ENCODE peak calls at places on chromosome 2, in ten cellular contexts. One of them, this sample, is unnamed.

GRCh38 chr2:84781942-84782716 is 98.8 kb downstream of the TRABD2A start:
- DNase-seq in Calu3: peak; percentile 27
- DNase-seq in naive B cell: peak; percentile 42
- DNase-seq in brain pericyte: no peak
- DNase-seq in MCF 10A: peak; percentile 66
- DNase-seq in AG04450: no peak
- DNase-seq in HTR-8/SVneo: no peak
- DNase-seq in AG10803: no peak
- DNase-seq in NCI-H1092 treated with DMSO at 0.1 percent for 48 hours: no peak
- DNase-seq in neural crest cell: no peak
- DNase-seq in this sample: no peak

GRCh38 chr2:28670882-28671281 is 80.7 kb upstream of the PPP1CB start:
- DNase-seq in Calu3: no peak
- DNase-seq in naive B cell: no peak
- DNase-seq in brain pericyte: no peak
- DNase-seq in MCF 10A: no peak
- DNase-seq in AG04450: no peak
- DNase-seq in HTR-8/SVneo: no peak
- DNase-seq in AG10803: no peak
- DNase-seq in NCI-H1092 treated with DMSO at 0.1 percent for 48 hours: no peak
- DNase-seq in neural crest cell: no peak
- DNase-seq in this sample: no peak

GRCh38 chr2:67516899-67517530 is 119.9 kb downstream of the ETAA1 start:
- DNase-seq in Calu3: no peak
- DNase-seq in naive B cell: no peak
- DNase-seq in brain pericyte: peak; percentile 51
- DNase-seq in MCF 10A: no peak
- DNase-seq in AG04450: peak; percentile 78
- DNase-seq in HTR-8/SVneo: no peak
- DNase-seq in AG10803: peak; percentile 61
- DNase-seq in NCI-H1092 treated with DMSO at 0.1 percent for 48 hours: no peak
- DNase-seq in neural crest cell: no peak
- DNase-seq in this sample: no peak

GRCh38 chr2:150188801-150189200 is 298.7 kb downstream of the RND3 start:
- DNase-seq in Calu3: no peak
- DNase-seq in naive B cell: no peak
- DNase-seq in brain pericyte: no peak
- DNase-seq in MCF 10A: peak; percentile 36
- DNase-seq in AG04450: no peak
- DNase-seq in HTR-8/SVneo: no peak
- DNase-seq in AG10803: no peak
- DNase-seq in NCI-H1092 treated with DMSO at 0.1 percent for 48 hours: no peak
- DNase-seq in neural crest cell: no peak
- DNase-seq in this sample: no peak

GRCh38 chr2:58137856-58138255 is 91.2 kb downstream of the VRK2 start:
- DNase-seq in Calu3: no peak
- DNase-seq in naive B cell: no peak
- DNase-seq in brain pericyte: no peak
- DNase-seq in MCF 10A: no peak
- DNase-seq in AG04450: no peak
- DNase-seq in HTR-8/SVneo: no peak
- DNase-seq in AG10803: no peak
- DNase-seq in NCI-H1092 treated with DMSO at 0.1 percent for 48 hours: peak; percentile 21
- DNase-seq in neural crest cell: no peak
- DNase-seq in this sample: no peak

GRCh38 chr2:213011505-213011904 is 139.9 kb downstream of the IKZF2 start:
- DNase-seq in Calu3: no peak
- DNase-seq in naive B cell: no peak
- DNase-seq in brain pericyte: no peak
- DNase-seq in MCF 10A: no peak
- DNase-seq in AG04450: no peak
- DNase-seq in HTR-8/SVneo: no peak
- DNase-seq in AG10803: no peak
- DNase-seq in NCI-H1092 treated with DMSO at 0.1 percent for 48 hours: no peak
- DNase-seq in neural crest cell: no peak
- DNase-seq in this sample: no peak

GRCh38 chr2:60028819-60029218 is 524.6 kb downstream of the BCL11A start:
- DNase-seq in Calu3: no peak
- DNase-seq in naive B cell: no peak
- DNase-seq in brain pericyte: no peak
- DNase-seq in MCF 10A: peak; percentile 61
- DNase-seq in AG04450: no peak
- DNase-seq in HTR-8/SVneo: no peak
- DNase-seq in AG10803: no peak
- DNase-seq in NCI-H1092 treated with DMSO at 0.1 percent for 48 hours: no peak
- DNase-seq in neural crest cell: no peak
- DNase-seq in this sample: no peak

GRCh38 chr2:19790291-19790690 is 111.5 kb downstream of the TTC32 start:
- DNase-seq in Calu3: no peak
- DNase-seq in naive B cell: no peak
- DNase-seq in brain pericyte: no peak
- DNase-seq in MCF 10A: no peak
- DNase-seq in AG04450: no peak
- DNase-seq in HTR-8/SVneo: no peak
- DNase-seq in AG10803: no peak
- DNase-seq in NCI-H1092 treated with DMSO at 0.1 percent for 48 hours: no peak
- DNase-seq in neural crest cell: no peak
- DNase-seq in this sample: no peak

GRCh38 chr2:59184281-59185020 is 943.3 kb upstream of the FANCL start:
- DNase-seq in Calu3: no peak
- DNase-seq in naive B cell: peak; percentile 12
- DNase-seq in brain pericyte: peak; percentile 8
- DNase-seq in MCF 10A: peak; percentile 54
- DNase-seq in AG04450: no peak
- DNase-seq in HTR-8/SVneo: no peak
- DNase-seq in AG10803: peak; percentile 1
- DNase-seq in NCI-H1092 treated with DMSO at 0.1 percent for 48 hours: no peak
- DNase-seq in neural crest cell: no peak
- DNase-seq in this sample: no peak

This sample was measured in kidney.